ENCODE peak calls at places on chromosome 18, in five cellular contexts. One of them, this sample, is unnamed.

GRCh38 chr18:2104620-2105462 is 466.5 kb downstream of the METTL4 start:
- DNase-seq in K562: peak
- DNase-seq in IMR-90: peak
- DNase-seq in A549: peak
- DNase-seq in H1: no peak
- DNase-seq in this sample: peak

GRCh38 chr18:67199993-67200617 is 316.4 kb downstream of the DSEL start:
- DNase-seq in K562: no peak
- DNase-seq in IMR-90: peak
- DNase-seq in A549: peak
- DNase-seq in H1: no peak
- DNase-seq in this sample: peak

GRCh38 chr18:45910405-45911023 is 56.6 kb downstream of the EPG5 start:
- DNase-seq in K562: peak
- DNase-seq in IMR-90: peak
- DNase-seq in A549: peak
- DNase-seq in H1: peak
- DNase-seq in this sample: peak

GRCh38 chr18:56458770-56459450 is 179.5 kb downstream of the TXNL1 start:
- DNase-seq in K562: no peak
- DNase-seq in IMR-90: no peak
- DNase-seq in A549: no peak
- DNase-seq in H1: no peak
- DNase-seq in this sample: no peak

GRCh38 chr18:6757966-6758365 is 28.4 kb downstream of the ARHGAP28 start:
- DNase-seq in K562: no peak
- DNase-seq in IMR-90: peak
- DNase-seq in A549: no peak
- DNase-seq in H1: no peak
- DNase-seq in this sample: no peak

GRCh38 chr18:2087877-2088673 is 483.2 kb downstream of the METTL4 start:
- DNase-seq in K562: no peak
- DNase-seq in IMR-90: no peak
- DNase-seq in A549: no peak
- DNase-seq in H1: no peak
- DNase-seq in this sample: no peak

GRCh38 chr18:56148373-56148772 is 490.0 kb downstream of the TXNL1 start:
- DNase-seq in K562: no peak
- DNase-seq in IMR-90: peak
- DNase-seq in A549: no peak
- DNase-seq in H1: no peak
- DNase-seq in this sample: no peak

GRCh38 chr18:23618862-23619387 is 32.6 kb upstream of the NPC1 start:
- DNase-seq in K562: no peak
- DNase-seq in IMR-90: no peak
- DNase-seq in A549: no peak
- DNase-seq in H1: peak
- DNase-seq in this sample: no peak

GRCh38 chr18:27585602-27586173 is 400.6 kb upstream of the CHST9 start:
- DNase-seq in K562: no peak
- DNase-seq in IMR-90: no peak
- DNase-seq in A549: no peak
- DNase-seq in H1: no peak
- DNase-seq in this sample: no peak

GRCh38 chr18:50273203-50274043 is 7.1 kb upstream of the CFAP53 start:
- DNase-seq in K562: no peak
- DNase-seq in IMR-90: no peak
- DNase-seq in A549: no peak
- DNase-seq in H1: no peak
- DNase-seq in this sample: no peak

DNA sequence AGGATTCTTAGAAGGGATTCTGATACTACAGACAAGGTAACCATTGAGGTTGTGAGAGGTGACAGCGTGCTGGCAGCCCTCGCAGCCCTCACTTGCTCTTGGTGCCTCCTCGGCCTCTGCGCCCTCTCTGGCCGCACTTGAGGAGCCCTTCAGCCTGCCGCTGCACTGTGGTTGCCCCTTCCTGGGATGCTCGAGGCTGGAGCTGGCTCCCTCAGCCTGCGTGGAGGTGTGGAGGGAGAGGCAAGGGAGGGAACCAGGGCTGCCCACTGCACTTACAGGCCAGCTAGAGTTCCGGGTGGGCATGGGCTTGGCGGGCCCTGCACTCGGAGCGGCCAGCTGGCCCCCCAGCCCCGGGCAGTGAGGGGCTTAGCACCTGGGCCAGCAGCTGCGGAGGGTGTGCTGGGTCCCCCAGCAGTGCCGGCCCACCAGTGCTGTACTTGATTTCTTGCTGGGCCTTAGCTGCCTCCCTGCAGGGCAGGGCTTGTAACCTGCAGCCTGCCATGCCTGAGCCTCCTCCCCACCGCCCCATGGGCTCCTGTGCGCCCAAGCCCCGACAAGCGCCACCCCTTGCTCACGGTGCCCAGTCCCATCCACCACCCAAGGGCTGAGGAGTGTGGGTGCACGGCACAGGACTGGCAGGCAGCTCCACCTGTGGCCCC is 23.9 kb upstream of the RIT2 start:
- DNase-seq in K562: no peak
- DNase-seq in IMR-90: no peak
- DNase-seq in A549: no peak
- DNase-seq in H1: no peak
- DNase-seq in this sample: no peak
- TF ChIP-seq RFX5 in K562: no peak
- TF ChIP-seq RFX5 in IMR-90: no peak
- TF ChIP-seq RFX5 in A549: no peak
- TF ChIP-seq RFX5 in H1: no peak
- TF ChIP-seq RFX5 in this sample: no peak

GRCh38 chr18:35389095-35389618 is 12.0 kb upstream of the ZNF396 start:
- DNase-seq in K562: no peak
- DNase-seq in IMR-90: peak
- DNase-seq in A549: no peak
- DNase-seq in H1: no peak
- DNase-seq in this sample: no peak
- TF ChIP-seq RFX5 in K562: no peak
- TF ChIP-seq RFX5 in IMR-90: no peak
- TF ChIP-seq RFX5 in A549: no peak
- TF ChIP-seq RFX5 in H1: no peak
- TF ChIP-seq RFX5 in this sample: no peak

GRCh38 chr18:9782073-9782857 is 74.2 kb downstream of the RAB31 start:
- DNase-seq in K562: no peak
- DNase-seq in IMR-90: peak
- DNase-seq in A549: peak
- DNase-seq in H1: no peak
- DNase-seq in this sample: no peak
- TF ChIP-seq RFX5 in K562: no peak
- TF ChIP-seq RFX5 in IMR-90: no peak
- TF ChIP-seq RFX5 in A549: no peak
- TF ChIP-seq RFX5 in H1: no peak
- TF ChIP-seq RFX5 in this sample: no peak

GRCh38 chr18:76519156-76519549 is 24.1 kb upstream of the ZNF516 start:
- DNase-seq in K562: no peak
- DNase-seq in IMR-90: no peak
- DNase-seq in A549: no peak
- DNase-seq in H1: no peak
- DNase-seq in this sample: no peak

GRCh38 chr18:76524477-76524876 is 29.4 kb upstream of the ZNF516 start:
- DNase-seq in K562: no peak
- DNase-seq in IMR-90: no peak
- DNase-seq in A549: no peak
- DNase-seq in H1: no peak
- DNase-seq in this sample: no peak

GRCh38 chr18:76522551-76522950 is 27.5 kb upstream of the ZNF516 start:
- DNase-seq in K562: no peak
- DNase-seq in IMR-90: no peak
- DNase-seq in A549: no peak
- DNase-seq in H1: no peak
- DNase-seq in this sample: no peak

GRCh38 chr18:76521367-76521766 is 26.3 kb upstream of the ZNF516 start:
- DNase-seq in K562: no peak
- DNase-seq in IMR-90: no peak
- DNase-seq in A549: no peak
- DNase-seq in H1: no peak
- DNase-seq in this sample: no peak

DNA sequence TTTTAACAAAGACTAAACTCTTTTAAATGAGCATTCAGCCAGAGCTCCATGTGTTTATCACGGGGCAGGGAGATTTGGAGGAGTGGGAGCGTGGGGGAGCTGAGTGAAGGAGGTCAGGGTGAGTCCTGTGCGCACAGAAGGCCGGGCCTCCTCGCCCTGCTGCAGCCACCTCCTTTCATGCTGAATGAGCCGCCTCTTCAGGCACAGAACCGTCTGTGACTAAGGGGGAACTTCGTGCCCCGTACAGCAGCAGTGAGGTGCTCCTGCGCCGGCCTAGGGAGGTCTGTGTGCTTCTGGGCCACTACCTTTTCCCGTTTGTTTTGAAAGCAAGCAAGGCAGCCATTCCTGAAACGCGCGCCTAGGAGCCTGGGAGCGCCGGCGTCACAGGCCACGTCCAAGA is 27.1 kb upstream of the ZNF516 start:
- DNase-seq in K562: no peak
- DNase-seq in IMR-90: no peak
- DNase-seq in A549: no peak
- DNase-seq in H1: no peak
- DNase-seq in this sample: no peak
- TF ChIP-seq RFX5 in K562: no peak
- TF ChIP-seq RFX5 in IMR-90: no peak
- TF ChIP-seq RFX5 in A549: no peak
- TF ChIP-seq RFX5 in H1: no peak
- TF ChIP-seq RFX5 in this sample: no peak

DNA sequence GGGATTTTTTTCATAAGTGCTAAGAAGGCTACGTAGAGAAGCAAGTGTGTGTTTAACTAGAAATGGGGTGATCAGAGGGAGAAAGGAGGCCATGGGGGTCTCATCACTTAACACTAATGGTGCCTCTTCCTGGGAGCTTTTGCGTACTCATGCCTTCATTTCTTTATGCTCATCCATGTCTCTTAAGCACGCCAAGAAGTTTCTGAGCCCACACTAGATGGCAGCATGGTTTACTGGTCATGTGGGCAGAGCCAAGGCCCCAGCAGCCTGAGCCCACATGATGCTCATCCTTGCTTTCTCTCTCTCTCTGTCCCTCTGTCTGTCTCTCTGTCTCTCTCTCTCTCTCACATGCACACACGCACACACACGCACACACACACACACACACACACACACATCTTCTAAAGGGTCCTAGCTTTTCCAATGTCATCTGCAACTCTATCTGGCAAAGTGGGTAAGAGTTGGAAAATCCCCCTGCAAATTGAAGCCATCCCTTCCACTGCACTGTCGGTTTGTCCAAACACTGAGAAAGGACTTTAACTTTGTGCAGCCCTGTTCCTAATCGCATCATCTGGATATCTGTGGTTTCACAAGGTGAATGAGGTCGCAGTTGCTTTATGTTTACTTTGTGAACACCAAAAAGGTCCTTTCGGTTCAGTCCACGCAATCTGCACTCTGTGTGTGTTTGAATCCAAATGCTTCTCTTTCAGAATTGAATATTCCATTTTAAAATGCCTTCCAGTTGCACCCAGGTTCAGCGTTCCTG is 137.2 kb upstream of the CCDC68 start:
- DNase-seq in K562: no peak
- DNase-seq in IMR-90: peak
- DNase-seq in A549: peak
- DNase-seq in H1: no peak
- DNase-seq in this sample: peak
- TF ChIP-seq RFX5 in K562: no peak
- TF ChIP-seq RFX5 in IMR-90: no peak
- TF ChIP-seq RFX5 in A549: no peak
- TF ChIP-seq RFX5 in H1: no peak
- TF ChIP-seq RFX5 in this sample: no peak

GRCh38 chr18:57660961-57661360 is 39.3 kb upstream of the NARS1 start:
- DNase-seq in K562: peak
- DNase-seq in IMR-90: peak
- DNase-seq in A549: no peak
- DNase-seq in H1: no peak
- DNase-seq in this sample: no peak
- TF ChIP-seq RFX5 in K562: no peak
- TF ChIP-seq RFX5 in IMR-90: no peak
- TF ChIP-seq RFX5 in A549: no peak
- TF ChIP-seq RFX5 in H1: no peak
- TF ChIP-seq RFX5 in this sample: no peak

DNA sequence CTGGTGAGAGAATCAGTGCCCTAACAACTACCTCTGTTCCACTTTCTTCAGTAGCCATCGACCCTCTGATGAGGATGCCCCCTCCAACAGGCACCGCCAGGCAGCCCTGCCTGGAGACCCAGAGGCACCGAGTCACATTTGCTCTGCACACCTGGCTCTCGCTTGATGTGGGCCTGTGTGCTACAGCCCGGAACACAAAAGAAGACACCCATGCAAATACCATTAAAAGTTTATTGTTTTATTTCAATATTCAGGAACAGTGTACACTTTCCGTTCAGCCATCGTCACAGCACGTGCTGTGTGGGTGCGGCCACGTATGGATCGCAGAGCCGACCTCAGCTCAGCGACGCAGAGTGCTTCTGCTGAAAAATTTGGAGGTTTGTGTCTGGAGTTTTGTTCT is 154.0 kb downstream of the MBP start:
- DNase-seq in K562: no peak
- DNase-seq in IMR-90: no peak
- DNase-seq in A549: no peak
- DNase-seq in H1: no peak
- DNase-seq in this sample: no peak
- TF ChIP-seq RFX5 in K562: no peak
- TF ChIP-seq RFX5 in IMR-90: no peak
- TF ChIP-seq RFX5 in A549: no peak
- TF ChIP-seq RFX5 in H1: no peak
- TF ChIP-seq RFX5 in this sample: no peak

DNA sequence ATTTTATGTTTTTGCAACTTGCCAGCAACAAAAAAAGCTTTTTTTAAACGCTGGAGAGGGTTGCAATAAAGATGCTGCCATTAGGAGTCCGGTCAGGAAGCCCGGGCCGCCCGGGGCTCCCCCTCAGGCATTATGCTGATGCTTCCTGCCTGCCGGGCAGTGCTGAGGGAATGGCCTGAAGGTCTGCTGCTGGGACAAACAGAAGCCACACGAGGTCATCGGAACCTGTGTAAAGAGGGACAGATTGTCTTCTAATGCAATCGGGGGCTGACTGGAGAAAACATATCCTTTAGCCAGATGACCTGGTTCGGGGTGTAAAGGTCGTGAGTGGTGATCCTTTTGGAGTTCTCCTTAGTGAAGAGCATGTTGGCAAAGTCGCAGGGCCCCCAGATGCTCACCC is 2.3 kb downstream of the IMPA2 start:
- DNase-seq in K562: no peak
- DNase-seq in IMR-90: no peak
- DNase-seq in A549: no peak
- DNase-seq in H1: no peak
- DNase-seq in this sample: no peak
- TF ChIP-seq RFX5 in K562: no peak
- TF ChIP-seq RFX5 in IMR-90: no peak
- TF ChIP-seq RFX5 in A549: no peak
- TF ChIP-seq RFX5 in H1: no peak
- TF ChIP-seq RFX5 in this sample: no peak